ENCODE peak calls at places on chromosomes 13 and 19, in nine cellular contexts. O, N, I, Z, Y, T, H, G and S are unnamed samples.

GRCh38 chr13:73535341-73535740 is 476.5 kb downstream of the KLF5 start:
- DNase-seq in N (no peak), H (no peak), O (no peak), G (no peak), Y (no peak), Z (no peak), T (no peak), I (no peak), S (no peak)

GRCh38 chr13:51394724-51395123 is 55.2 kb downstream of the SERPINE3 start:
- DNase-seq in G (no peak), I (no peak), H (no peak), Z (no peak), O (no peak), N (no peak), T (no peak), Y (no peak), S (no peak)

GRCh38 chr19:21439372-21439771 is 42.4 kb downstream of the ZNF493 start:
- DNase-seq in G (no peak), Z (no peak), T (no peak), N (no peak), H (peak), O (no peak), I (no peak), Y (no peak), S (no peak)

GRCh38 chr13:71249031-71249430 is 618.0 kb downstream of the DACH1 start:
- DNase-seq in N (no peak), H (no peak), G (no peak), O (no peak), T (no peak), Y (no peak), Z (no peak), I (no peak), S (no peak)

GRCh38 chr13:76754414-76754813 is 131.8 kb downstream of the KCTD12 start:
- DNase-seq in Y (no peak), N (no peak), G (no peak), O (no peak), T (no peak), Z (no peak), I (no peak), H (no peak), S (no peak)

GRCh38 chr13:95382411-95382810 is 81.2 kb upstream of the ABCC4 start:
- DNase-seq in G (no peak), O (no peak), Y (no peak), Z (no peak), I (no peak), H (no peak), T (no peak), N (no peak), S (no peak)

GRCh38 chr13:89923052-89923451 is 1424.4 kb upstream of the MIR17HG start:
- DNase-seq in T (no peak), O (no peak), Y (no peak), N (no peak), H (no peak), Z (no peak), G (no peak), I (no peak), S (no peak)

GRCh38 chr13:33745370-33746324 is 72.3 kb upstream of the RFC3 start:
- DNase-seq in Y (no peak), I (no peak), O (no peak), G (no peak), Z (peak), N (no peak), T (no peak), H (no peak), S (peak)

GRCh38 chr13:49503951-49504350 is 8.2 kb downstream of the PHF11 start:
- DNase-seq in G (no peak), H (no peak), Y (no peak), Z (no peak), I (no peak), N (no peak), O (no peak), T (no peak), S (no peak)